ENCODE peak calls at places on chromosomes 11 and 22, in five cellular contexts. J is fibroblast of pulmonary artery, K is Calu3, I is SK-N-DZ, T is fibroblast of mammary gland. N is an unnamed sample.

GRCh38 chr22:18115844-18116480 is 5.4 kb downstream of the TUBA8 start:
- DNase-seq in J (no peak), K (no peak), I (no peak), T (no peak), N (no peak)

GRCh38 chr11:47923667-47924066 is 56.7 kb upstream of the PTPRJ start:
- DNase-seq in J (peak; percentile 47), K (no peak), I (no peak), T (peak; percentile 49), N (no peak)

GRCh38 chr11:101049813-101050212 is 79.8 kb downstream of the PGR start:
- DNase-seq in J (peak; percentile 8), K (no peak), I (no peak), T (no peak), N (no peak)

GRCh38 chr11:32713496-32713895 is 81.0 kb downstream of the CCDC73 start:
- DNase-seq in J (peak; percentile 32), K (peak; percentile 28), I (peak; percentile 6), T (peak; percentile 11), N (no peak)

GRCh38 chr11:92739020-92739419 is 230.4 kb upstream of the MTNR1B start:
- DNase-seq in J (peak; percentile 58), K (no peak), I (no peak), T (peak; percentile 65), N (peak; percentile 5)

GRCh38 chr11:120228794-120229384 is 11.1 kb upstream of the POU2F3 start:
- DNase-seq in J (no peak), K (no peak), I (no peak), T (no peak), N (no peak)

GRCh38 chr11:131370090-131370751 is at the start of gene NTM:
- DNase-seq in J (peak; percentile 8), K (no peak), I (no peak), T (peak; percentile 62), N (peak; percentile 66)

GRCh38 chr11:114166897-114167323 is 107.4 kb downstream of the ZBTB16 start:
- DNase-seq in J (peak; percentile 92), K (peak; percentile 24), I (no peak), T (peak; percentile 95), N (peak; percentile 96)

GRCh38 chr11:71343828-71344400 is 91.5 kb upstream of the SHANK2 start:
- DNase-seq in J (no peak), K (no peak), I (no peak), T (no peak), N (no peak)

GRCh38 chr11:13349581-13349980 is 72.0 kb downstream of the BMAL1 start:
- DNase-seq in J (no peak), K (no peak), I (no peak), T (no peak), N (no peak)

GRCh38 chr11:3042496-3043314 is 14.5 kb downstream of the CARS1 start:
- DNase-seq in J (no peak), K (no peak), I (no peak), T (no peak), N (peak; percentile 72)

GRCh38 chr11:44814881-44815592 is 88.3 kb downstream of the TSPAN18 start:
- DNase-seq in J (peak; percentile 51), K (no peak), I (no peak), T (peak; percentile 56), N (peak; percentile 79)

N was measured in cerebellar cortex.